ENCODE peak calls at places on chromosomes 7 and 10, in nine cellular contexts. One of them, this sample, is unnamed.

GRCh38 chr7:2956076-2956475 is 87.6 kb downstream of the CARD11 start:
- DNase-seq in upper lobe of right lung: peak
- DNase-seq in PC-9: no peak
- DNase-seq in ovary: no peak
- DNase-seq in stimulated activated naive CD8-positive, alpha-beta T cell treated with anti-CD3 and anti-CD28 coated beads, Interleukin-15, Interleukin-2, amounts not matched to agents 100 U/mL and 50 U/mL, for 24 hours: no peak
- DNase-seq in astrocyte of the spinal cord: no peak
- DNase-seq in CD8-positive, alpha-beta memory T cell: no peak
- DNase-seq in neural crest cell: no peak
- DNase-seq in stimulated activated CD4-positive, alpha-beta T cell treated with anti-CD3 and anti-CD28 coated beads, Interleukin-1b, Interleukin-23, amount 100 ng/mL, for 1 hour: no peak
- DNase-seq in this sample: no peak

GRCh38 chr10:126570631-126571170 is 99.8 kb downstream of the C10orf90 start:
- DNase-seq in upper lobe of right lung: no peak
- DNase-seq in PC-9: no peak
- DNase-seq in ovary: no peak
- DNase-seq in stimulated activated naive CD8-positive, alpha-beta T cell treated with anti-CD3 and anti-CD28 coated beads, Interleukin-15, Interleukin-2, amounts not matched to agents 100 U/mL and 50 U/mL, for 24 hours: no peak
- DNase-seq in astrocyte of the spinal cord: peak
- DNase-seq in CD8-positive, alpha-beta memory T cell: no peak
- DNase-seq in neural crest cell: no peak
- DNase-seq in stimulated activated CD4-positive, alpha-beta T cell treated with anti-CD3 and anti-CD28 coated beads, Interleukin-1b, Interleukin-23, amount 100 ng/mL, for 1 hour: no peak
- DNase-seq in this sample: no peak

GRCh38 chr10:96833220-96834001 is 1.3 kb downstream of the LCOR start:
- DNase-seq in upper lobe of right lung: no peak
- DNase-seq in PC-9: peak
- DNase-seq in ovary: no peak
- DNase-seq in stimulated activated naive CD8-positive, alpha-beta T cell treated with anti-CD3 and anti-CD28 coated beads, Interleukin-15, Interleukin-2, amounts not matched to agents 100 U/mL and 50 U/mL, for 24 hours: peak
- DNase-seq in astrocyte of the spinal cord: peak
- DNase-seq in CD8-positive, alpha-beta memory T cell: no peak
- DNase-seq in neural crest cell: peak
- DNase-seq in stimulated activated CD4-positive, alpha-beta T cell treated with anti-CD3 and anti-CD28 coated beads, Interleukin-1b, Interleukin-23, amount 100 ng/mL, for 1 hour: no peak
- DNase-seq in this sample: no peak

GRCh38 chr7:29987083-29987482 is 2.5 kb downstream of the SCRN1 start:
- DNase-seq in upper lobe of right lung: no peak
- DNase-seq in PC-9: peak
- DNase-seq in ovary: no peak
- DNase-seq in stimulated activated naive CD8-positive, alpha-beta T cell treated with anti-CD3 and anti-CD28 coated beads, Interleukin-15, Interleukin-2, amounts not matched to agents 100 U/mL and 50 U/mL, for 24 hours: no peak
- DNase-seq in astrocyte of the spinal cord: peak
- DNase-seq in CD8-positive, alpha-beta memory T cell: no peak
- DNase-seq in neural crest cell: no peak
- DNase-seq in stimulated activated CD4-positive, alpha-beta T cell treated with anti-CD3 and anti-CD28 coated beads, Interleukin-1b, Interleukin-23, amount 100 ng/mL, for 1 hour: no peak
- DNase-seq in this sample: no peak

GRCh38 chr10:66833861-66834260 is 92.0 kb upstream of the LRRTM3 start:
- DNase-seq in upper lobe of right lung: no peak
- DNase-seq in PC-9: no peak
- DNase-seq in ovary: no peak
- DNase-seq in stimulated activated naive CD8-positive, alpha-beta T cell treated with anti-CD3 and anti-CD28 coated beads, Interleukin-15, Interleukin-2, amounts not matched to agents 100 U/mL and 50 U/mL, for 24 hours: no peak
- DNase-seq in astrocyte of the spinal cord: no peak
- DNase-seq in CD8-positive, alpha-beta memory T cell: no peak
- DNase-seq in neural crest cell: no peak
- DNase-seq in stimulated activated CD4-positive, alpha-beta T cell treated with anti-CD3 and anti-CD28 coated beads, Interleukin-1b, Interleukin-23, amount 100 ng/mL, for 1 hour: no peak
- DNase-seq in this sample: no peak

GRCh38 chr10:92052741-92053140 is 129.2 kb downstream of the BTAF1 start:
- DNase-seq in upper lobe of right lung: no peak
- DNase-seq in PC-9: no peak
- DNase-seq in ovary: no peak
- DNase-seq in stimulated activated naive CD8-positive, alpha-beta T cell treated with anti-CD3 and anti-CD28 coated beads, Interleukin-15, Interleukin-2, amounts not matched to agents 100 U/mL and 50 U/mL, for 24 hours: no peak
- DNase-seq in astrocyte of the spinal cord: no peak
- DNase-seq in CD8-positive, alpha-beta memory T cell: no peak
- DNase-seq in neural crest cell: no peak
- DNase-seq in stimulated activated CD4-positive, alpha-beta T cell treated with anti-CD3 and anti-CD28 coated beads, Interleukin-1b, Interleukin-23, amount 100 ng/mL, for 1 hour: no peak
- DNase-seq in this sample: no peak

GRCh38 chr10:69914373-69915268 is 112.9 kb downstream of the COL13A1 start:
- DNase-seq in upper lobe of right lung: peak
- DNase-seq in PC-9: peak
- DNase-seq in ovary: peak
- DNase-seq in stimulated activated naive CD8-positive, alpha-beta T cell treated with anti-CD3 and anti-CD28 coated beads, Interleukin-15, Interleukin-2, amounts not matched to agents 100 U/mL and 50 U/mL, for 24 hours: peak
- DNase-seq in astrocyte of the spinal cord: peak
- DNase-seq in CD8-positive, alpha-beta memory T cell: peak
- DNase-seq in neural crest cell: peak
- DNase-seq in stimulated activated CD4-positive, alpha-beta T cell treated with anti-CD3 and anti-CD28 coated beads, Interleukin-1b, Interleukin-23, amount 100 ng/mL, for 1 hour: peak
- DNase-seq in this sample: peak

GRCh38 chr7:326845-327304 is 36.9 kb downstream of the FOXL3 start:
- DNase-seq in upper lobe of right lung: no peak
- DNase-seq in PC-9: no peak
- DNase-seq in ovary: no peak
- DNase-seq in stimulated activated naive CD8-positive, alpha-beta T cell treated with anti-CD3 and anti-CD28 coated beads, Interleukin-15, Interleukin-2, amounts not matched to agents 100 U/mL and 50 U/mL, for 24 hours: no peak
- DNase-seq in astrocyte of the spinal cord: no peak
- DNase-seq in CD8-positive, alpha-beta memory T cell: no peak
- DNase-seq in neural crest cell: no peak
- DNase-seq in stimulated activated CD4-positive, alpha-beta T cell treated with anti-CD3 and anti-CD28 coated beads, Interleukin-1b, Interleukin-23, amount 100 ng/mL, for 1 hour: no peak
- DNase-seq in this sample: no peak

GRCh38 chr7:38127216-38128207 is 50.5 kb upstream of the STARD3NL start:
- DNase-seq in upper lobe of right lung: no peak
- DNase-seq in PC-9: no peak
- DNase-seq in ovary: no peak
- DNase-seq in stimulated activated naive CD8-positive, alpha-beta T cell treated with anti-CD3 and anti-CD28 coated beads, Interleukin-15, Interleukin-2, amounts not matched to agents 100 U/mL and 50 U/mL, for 24 hours: no peak
- DNase-seq in astrocyte of the spinal cord: no peak
- DNase-seq in CD8-positive, alpha-beta memory T cell: no peak
- DNase-seq in neural crest cell: no peak
- DNase-seq in stimulated activated CD4-positive, alpha-beta T cell treated with anti-CD3 and anti-CD28 coated beads, Interleukin-1b, Interleukin-23, amount 100 ng/mL, for 1 hour: no peak
- DNase-seq in this sample: no peak

GRCh38 chr7:1901431-1902210 is 231.5 kb downstream of the ELFN1 start:
- DNase-seq in upper lobe of right lung: peak
- DNase-seq in PC-9: no peak
- DNase-seq in ovary: no peak
- DNase-seq in stimulated activated naive CD8-positive, alpha-beta T cell treated with anti-CD3 and anti-CD28 coated beads, Interleukin-15, Interleukin-2, amounts not matched to agents 100 U/mL and 50 U/mL, for 24 hours: no peak
- DNase-seq in astrocyte of the spinal cord: no peak
- DNase-seq in CD8-positive, alpha-beta memory T cell: no peak
- DNase-seq in neural crest cell: no peak
- DNase-seq in stimulated activated CD4-positive, alpha-beta T cell treated with anti-CD3 and anti-CD28 coated beads, Interleukin-1b, Interleukin-23, amount 100 ng/mL, for 1 hour: no peak
- DNase-seq in this sample: no peak

GRCh38 chr7:72028267-72028666 is 383.9 kb downstream of the CALN1 start:
- DNase-seq in upper lobe of right lung: peak
- DNase-seq in PC-9: no peak
- DNase-seq in ovary: no peak
- DNase-seq in stimulated activated naive CD8-positive, alpha-beta T cell treated with anti-CD3 and anti-CD28 coated beads, Interleukin-15, Interleukin-2, amounts not matched to agents 100 U/mL and 50 U/mL, for 24 hours: no peak
- DNase-seq in astrocyte of the spinal cord: no peak
- DNase-seq in CD8-positive, alpha-beta memory T cell: no peak
- DNase-seq in neural crest cell: no peak
- DNase-seq in stimulated activated CD4-positive, alpha-beta T cell treated with anti-CD3 and anti-CD28 coated beads, Interleukin-1b, Interleukin-23, amount 100 ng/mL, for 1 hour: no peak
- DNase-seq in this sample: no peak

GRCh38 chr10:69818676-69819239 is 17.1 kb downstream of the COL13A1 start:
- DNase-seq in upper lobe of right lung: no peak
- DNase-seq in PC-9: no peak
- DNase-seq in ovary: no peak
- DNase-seq in stimulated activated naive CD8-positive, alpha-beta T cell treated with anti-CD3 and anti-CD28 coated beads, Interleukin-15, Interleukin-2, amounts not matched to agents 100 U/mL and 50 U/mL, for 24 hours: no peak
- DNase-seq in astrocyte of the spinal cord: no peak
- DNase-seq in CD8-positive, alpha-beta memory T cell: no peak
- DNase-seq in neural crest cell: no peak
- DNase-seq in stimulated activated CD4-positive, alpha-beta T cell treated with anti-CD3 and anti-CD28 coated beads, Interleukin-1b, Interleukin-23, amount 100 ng/mL, for 1 hour: no peak
- DNase-seq in this sample: no peak

GRCh38 chr7:5704534-5704922 is 76.9 kb downstream of the RNF216 start:
- DNase-seq in upper lobe of right lung: peak
- DNase-seq in PC-9: peak
- DNase-seq in ovary: peak
- DNase-seq in stimulated activated naive CD8-positive, alpha-beta T cell treated with anti-CD3 and anti-CD28 coated beads, Interleukin-15, Interleukin-2, amounts not matched to agents 100 U/mL and 50 U/mL, for 24 hours: peak
- DNase-seq in astrocyte of the spinal cord: peak
- DNase-seq in CD8-positive, alpha-beta memory T cell: peak
- DNase-seq in neural crest cell: peak
- DNase-seq in stimulated activated CD4-positive, alpha-beta T cell treated with anti-CD3 and anti-CD28 coated beads, Interleukin-1b, Interleukin-23, amount 100 ng/mL, for 1 hour: peak
- DNase-seq in this sample: peak

GRCh38 chr10:94043431-94043990 is 49.8 kb downstream of the PLCE1 start:
- DNase-seq in upper lobe of right lung: no peak
- DNase-seq in PC-9: no peak
- DNase-seq in ovary: no peak
- DNase-seq in stimulated activated naive CD8-positive, alpha-beta T cell treated with anti-CD3 and anti-CD28 coated beads, Interleukin-15, Interleukin-2, amounts not matched to agents 100 U/mL and 50 U/mL, for 24 hours: no peak
- DNase-seq in astrocyte of the spinal cord: no peak
- DNase-seq in CD8-positive, alpha-beta memory T cell: no peak
- DNase-seq in neural crest cell: no peak
- DNase-seq in stimulated activated CD4-positive, alpha-beta T cell treated with anti-CD3 and anti-CD28 coated beads, Interleukin-1b, Interleukin-23, amount 100 ng/mL, for 1 hour: no peak
- DNase-seq in this sample: no peak

GRCh38 chr10:110709444-110709828 is 65.3 kb downstream of the RBM20 start:
- DNase-seq in upper lobe of right lung: no peak
- DNase-seq in PC-9: no peak
- DNase-seq in ovary: no peak
- DNase-seq in stimulated activated naive CD8-positive, alpha-beta T cell treated with anti-CD3 and anti-CD28 coated beads, Interleukin-15, Interleukin-2, amounts not matched to agents 100 U/mL and 50 U/mL, for 24 hours: no peak
- DNase-seq in astrocyte of the spinal cord: no peak
- DNase-seq in CD8-positive, alpha-beta memory T cell: no peak
- DNase-seq in neural crest cell: no peak
- DNase-seq in stimulated activated CD4-positive, alpha-beta T cell treated with anti-CD3 and anti-CD28 coated beads, Interleukin-1b, Interleukin-23, amount 100 ng/mL, for 1 hour: no peak
- DNase-seq in this sample: no peak

GRCh38 chr10:73772280-73773151 is 9.3 kb upstream of the CHCHD1 start:
- DNase-seq in upper lobe of right lung: peak
- DNase-seq in PC-9: peak
- DNase-seq in ovary: peak
- DNase-seq in stimulated activated naive CD8-positive, alpha-beta T cell treated with anti-CD3 and anti-CD28 coated beads, Interleukin-15, Interleukin-2, amounts not matched to agents 100 U/mL and 50 U/mL, for 24 hours: peak
- DNase-seq in astrocyte of the spinal cord: peak
- DNase-seq in CD8-positive, alpha-beta memory T cell: peak
- DNase-seq in neural crest cell: peak
- DNase-seq in stimulated activated CD4-positive, alpha-beta T cell treated with anti-CD3 and anti-CD28 coated beads, Interleukin-1b, Interleukin-23, amount 100 ng/mL, for 1 hour: peak
- DNase-seq in this sample: peak

GRCh38 chr10:71999360-72000072 is 35.3 kb downstream of the CHST3 start:
- DNase-seq in upper lobe of right lung: no peak
- DNase-seq in PC-9: no peak
- DNase-seq in ovary: peak
- DNase-seq in stimulated activated naive CD8-positive, alpha-beta T cell treated with anti-CD3 and anti-CD28 coated beads, Interleukin-15, Interleukin-2, amounts not matched to agents 100 U/mL and 50 U/mL, for 24 hours: no peak
- DNase-seq in astrocyte of the spinal cord: peak
- DNase-seq in CD8-positive, alpha-beta memory T cell: no peak
- DNase-seq in neural crest cell: no peak
- DNase-seq in stimulated activated CD4-positive, alpha-beta T cell treated with anti-CD3 and anti-CD28 coated beads, Interleukin-1b, Interleukin-23, amount 100 ng/mL, for 1 hour: no peak
- DNase-seq in this sample: no peak

GRCh38 chr7:122790132-122790531 is 87.4 kb upstream of the RNF148 start:
- DNase-seq in upper lobe of right lung: no peak
- DNase-seq in PC-9: no peak
- DNase-seq in ovary: no peak
- DNase-seq in stimulated activated naive CD8-positive, alpha-beta T cell treated with anti-CD3 and anti-CD28 coated beads, Interleukin-15, Interleukin-2, amounts not matched to agents 100 U/mL and 50 U/mL, for 24 hours: no peak
- DNase-seq in astrocyte of the spinal cord: no peak
- DNase-seq in CD8-positive, alpha-beta memory T cell: no peak
- DNase-seq in neural crest cell: no peak
- DNase-seq in stimulated activated CD4-positive, alpha-beta T cell treated with anti-CD3 and anti-CD28 coated beads, Interleukin-1b, Interleukin-23, amount 100 ng/mL, for 1 hour: no peak
- DNase-seq in this sample: no peak

GRCh38 chr10:22246680-22247391 is 29.0 kb upstream of the EBLN1 start:
- DNase-seq in upper lobe of right lung: no peak
- DNase-seq in PC-9: no peak
- DNase-seq in ovary: no peak
- DNase-seq in stimulated activated naive CD8-positive, alpha-beta T cell treated with anti-CD3 and anti-CD28 coated beads, Interleukin-15, Interleukin-2, amounts not matched to agents 100 U/mL and 50 U/mL, for 24 hours: peak
- DNase-seq in astrocyte of the spinal cord: peak
- DNase-seq in CD8-positive, alpha-beta memory T cell: no peak
- DNase-seq in neural crest cell: no peak
- DNase-seq in stimulated activated CD4-positive, alpha-beta T cell treated with anti-CD3 and anti-CD28 coated beads, Interleukin-1b, Interleukin-23, amount 100 ng/mL, for 1 hour: no peak
- DNase-seq in this sample: peak

GRCh38 chr7:33710608-33711007 is 194.7 kb upstream of the BMPER start:
- DNase-seq in upper lobe of right lung: no peak
- DNase-seq in PC-9: no peak
- DNase-seq in ovary: no peak
- DNase-seq in stimulated activated naive CD8-positive, alpha-beta T cell treated with anti-CD3 and anti-CD28 coated beads, Interleukin-15, Interleukin-2, amounts not matched to agents 100 U/mL and 50 U/mL, for 24 hours: no peak
- DNase-seq in astrocyte of the spinal cord: peak
- DNase-seq in CD8-positive, alpha-beta memory T cell: no peak
- DNase-seq in neural crest cell: no peak
- DNase-seq in stimulated activated CD4-positive, alpha-beta T cell treated with anti-CD3 and anti-CD28 coated beads, Interleukin-1b, Interleukin-23, amount 100 ng/mL, for 1 hour: no peak
- DNase-seq in this sample: no peak

GRCh38 chr10:91614254-91614624 is 18.6 kb downstream of the PPP1R3C start:
- DNase-seq in upper lobe of right lung: no peak
- DNase-seq in PC-9: no peak
- DNase-seq in ovary: no peak
- DNase-seq in stimulated activated naive CD8-positive, alpha-beta T cell treated with anti-CD3 and anti-CD28 coated beads, Interleukin-15, Interleukin-2, amounts not matched to agents 100 U/mL and 50 U/mL, for 24 hours: no peak
- DNase-seq in astrocyte of the spinal cord: peak
- DNase-seq in CD8-positive, alpha-beta memory T cell: no peak
- DNase-seq in neural crest cell: no peak
- DNase-seq in stimulated activated CD4-positive, alpha-beta T cell treated with anti-CD3 and anti-CD28 coated beads, Interleukin-1b, Interleukin-23, amount 100 ng/mL, for 1 hour: no peak
- DNase-seq in this sample: no peak

GRCh38 chr10:69405221-69405620 is 11.5 kb downstream of the TACR2 start:
- DNase-seq in upper lobe of right lung: no peak
- DNase-seq in PC-9: no peak
- DNase-seq in ovary: no peak
- DNase-seq in stimulated activated naive CD8-positive, alpha-beta T cell treated with anti-CD3 and anti-CD28 coated beads, Interleukin-15, Interleukin-2, amounts not matched to agents 100 U/mL and 50 U/mL, for 24 hours: no peak
- DNase-seq in astrocyte of the spinal cord: no peak
- DNase-seq in CD8-positive, alpha-beta memory T cell: no peak
- DNase-seq in neural crest cell: no peak
- DNase-seq in stimulated activated CD4-positive, alpha-beta T cell treated with anti-CD3 and anti-CD28 coated beads, Interleukin-1b, Interleukin-23, amount 100 ng/mL, for 1 hour: no peak
- DNase-seq in this sample: no peak

GRCh38 chr10:29595636-29596225 is 39.0 kb downstream of the SVIL start:
- DNase-seq in upper lobe of right lung: no peak
- DNase-seq in PC-9: peak
- DNase-seq in ovary: no peak
- DNase-seq in stimulated activated naive CD8-positive, alpha-beta T cell treated with anti-CD3 and anti-CD28 coated beads, Interleukin-15, Interleukin-2, amounts not matched to agents 100 U/mL and 50 U/mL, for 24 hours: no peak
- DNase-seq in astrocyte of the spinal cord: no peak
- DNase-seq in CD8-positive, alpha-beta memory T cell: no peak
- DNase-seq in neural crest cell: no peak
- DNase-seq in stimulated activated CD4-positive, alpha-beta T cell treated with anti-CD3 and anti-CD28 coated beads, Interleukin-1b, Interleukin-23, amount 100 ng/mL, for 1 hour: no peak
- DNase-seq in this sample: no peak

GRCh38 chr10:118868618-118869017 is 113.8 kb upstream of the CACUL1 start:
- DNase-seq in upper lobe of right lung: no peak
- DNase-seq in PC-9: peak
- DNase-seq in ovary: no peak
- DNase-seq in stimulated activated naive CD8-positive, alpha-beta T cell treated with anti-CD3 and anti-CD28 coated beads, Interleukin-15, Interleukin-2, amounts not matched to agents 100 U/mL and 50 U/mL, for 24 hours: no peak
- DNase-seq in astrocyte of the spinal cord: no peak
- DNase-seq in CD8-positive, alpha-beta memory T cell: no peak
- DNase-seq in neural crest cell: no peak
- DNase-seq in stimulated activated CD4-positive, alpha-beta T cell treated with anti-CD3 and anti-CD28 coated beads, Interleukin-1b, Interleukin-23, amount 100 ng/mL, for 1 hour: no peak
- DNase-seq in this sample: no peak

GRCh38 chr10:79929409-79929904 is 19.4 kb downstream of the SFTPD start:
- DNase-seq in upper lobe of right lung: peak
- DNase-seq in PC-9: peak
- DNase-seq in ovary: peak
- DNase-seq in stimulated activated naive CD8-positive, alpha-beta T cell treated with anti-CD3 and anti-CD28 coated beads, Interleukin-15, Interleukin-2, amounts not matched to agents 100 U/mL and 50 U/mL, for 24 hours: peak
- DNase-seq in astrocyte of the spinal cord: peak
- DNase-seq in CD8-positive, alpha-beta memory T cell: peak
- DNase-seq in neural crest cell: peak
- DNase-seq in stimulated activated CD4-positive, alpha-beta T cell treated with anti-CD3 and anti-CD28 coated beads, Interleukin-1b, Interleukin-23, amount 100 ng/mL, for 1 hour: peak
- DNase-seq in this sample: peak

GRCh38 chr10:110733256-110733952 is 89.3 kb downstream of the RBM20 start:
- DNase-seq in upper lobe of right lung: no peak
- DNase-seq in PC-9: peak
- DNase-seq in ovary: peak
- DNase-seq in stimulated activated naive CD8-positive, alpha-beta T cell treated with anti-CD3 and anti-CD28 coated beads, Interleukin-15, Interleukin-2, amounts not matched to agents 100 U/mL and 50 U/mL, for 24 hours: no peak
- DNase-seq in astrocyte of the spinal cord: peak
- DNase-seq in CD8-positive, alpha-beta memory T cell: no peak
- DNase-seq in neural crest cell: no peak
- DNase-seq in stimulated activated CD4-positive, alpha-beta T cell treated with anti-CD3 and anti-CD28 coated beads, Interleukin-1b, Interleukin-23, amount 100 ng/mL, for 1 hour: no peak
- DNase-seq in this sample: no peak

GRCh38 chr7:133681529-133681928 is 428.7 kb downstream of the EXOC4 start:
- DNase-seq in upper lobe of right lung: no peak
- DNase-seq in PC-9: no peak
- DNase-seq in ovary: no peak
- DNase-seq in stimulated activated naive CD8-positive, alpha-beta T cell treated with anti-CD3 and anti-CD28 coated beads, Interleukin-15, Interleukin-2, amounts not matched to agents 100 U/mL and 50 U/mL, for 24 hours: no peak
- DNase-seq in astrocyte of the spinal cord: no peak
- DNase-seq in CD8-positive, alpha-beta memory T cell: no peak
- DNase-seq in neural crest cell: no peak
- DNase-seq in stimulated activated CD4-positive, alpha-beta T cell treated with anti-CD3 and anti-CD28 coated beads, Interleukin-1b, Interleukin-23, amount 100 ng/mL, for 1 hour: no peak
- DNase-seq in this sample: no peak

GRCh38 chr7:79114875-79115274 is 338.6 kb downstream of the MAGI2 start:
- DNase-seq in upper lobe of right lung: no peak
- DNase-seq in PC-9: no peak
- DNase-seq in ovary: no peak
- DNase-seq in stimulated activated naive CD8-positive, alpha-beta T cell treated with anti-CD3 and anti-CD28 coated beads, Interleukin-15, Interleukin-2, amounts not matched to agents 100 U/mL and 50 U/mL, for 24 hours: no peak
- DNase-seq in astrocyte of the spinal cord: no peak
- DNase-seq in CD8-positive, alpha-beta memory T cell: no peak
- DNase-seq in neural crest cell: no peak
- DNase-seq in stimulated activated CD4-positive, alpha-beta T cell treated with anti-CD3 and anti-CD28 coated beads, Interleukin-1b, Interleukin-23, amount 100 ng/mL, for 1 hour: no peak
- DNase-seq in this sample: no peak

GRCh38 chr10:107157071-107157470 is 7.4 kb downstream of the SORCS1 start:
- DNase-seq in upper lobe of right lung: no peak
- DNase-seq in PC-9: no peak
- DNase-seq in ovary: no peak
- DNase-seq in stimulated activated naive CD8-positive, alpha-beta T cell treated with anti-CD3 and anti-CD28 coated beads, Interleukin-15, Interleukin-2, amounts not matched to agents 100 U/mL and 50 U/mL, for 24 hours: no peak
- DNase-seq in astrocyte of the spinal cord: no peak
- DNase-seq in CD8-positive, alpha-beta memory T cell: no peak
- DNase-seq in neural crest cell: no peak
- DNase-seq in stimulated activated CD4-positive, alpha-beta T cell treated with anti-CD3 and anti-CD28 coated beads, Interleukin-1b, Interleukin-23, amount 100 ng/mL, for 1 hour: no peak
- DNase-seq in this sample: no peak

GRCh38 chr7:48876087-48876486 is 48.3 kb upstream of the CDC14C start:
- DNase-seq in upper lobe of right lung: no peak
- DNase-seq in PC-9: no peak
- DNase-seq in ovary: no peak
- DNase-seq in stimulated activated naive CD8-positive, alpha-beta T cell treated with anti-CD3 and anti-CD28 coated beads, Interleukin-15, Interleukin-2, amounts not matched to agents 100 U/mL and 50 U/mL, for 24 hours: no peak
- DNase-seq in astrocyte of the spinal cord: no peak
- DNase-seq in CD8-positive, alpha-beta memory T cell: no peak
- DNase-seq in neural crest cell: no peak
- DNase-seq in stimulated activated CD4-positive, alpha-beta T cell treated with anti-CD3 and anti-CD28 coated beads, Interleukin-1b, Interleukin-23, amount 100 ng/mL, for 1 hour: no peak
- DNase-seq in this sample: no peak